ENCODE peak calls at places on chromosomes 7 and 10, in eight cellular contexts. One of them, this sample, is unnamed.

GRCh38 chr10:7199152-7199760 is 211.6 kb downstream of the SFMBT2 start:
- DNase-seq in epithelial cell of esophagus: no peak
- DNase-seq in GM13976: no peak
- DNase-seq in Panc1: no peak
- DNase-seq in IMR-90: peak
- DNase-seq in HFFc6: no peak
- DNase-seq in AG04450: peak
- DNase-seq in NB4: no peak
- DNase-seq in this sample: peak

GRCh38 chr10:14781763-14782162 is 7.1 kb upstream of the FAM107B start:
- DNase-seq in epithelial cell of esophagus: no peak
- DNase-seq in GM13976: no peak
- DNase-seq in Panc1: no peak
- DNase-seq in IMR-90: no peak
- DNase-seq in HFFc6: no peak
- DNase-seq in AG04450: no peak
- DNase-seq in NB4: no peak
- DNase-seq in this sample: no peak

GRCh38 chr7:102300643-102301211 is 14.1 kb downstream of the SH2B2 start:
- DNase-seq in epithelial cell of esophagus: no peak
- DNase-seq in GM13976: no peak
- DNase-seq in Panc1: no peak
- DNase-seq in IMR-90: no peak
- DNase-seq in HFFc6: no peak
- DNase-seq in AG04450: no peak
- DNase-seq in NB4: no peak
- DNase-seq in this sample: no peak

GRCh38 chr10:96374004-96374403 is 15.2 kb upstream of the OPALIN start:
- DNase-seq in epithelial cell of esophagus: no peak
- DNase-seq in GM13976: no peak
- DNase-seq in Panc1: no peak
- DNase-seq in IMR-90: no peak
- DNase-seq in HFFc6: no peak
- DNase-seq in AG04450: no peak
- DNase-seq in NB4: no peak
- DNase-seq in this sample: no peak

GRCh38 chr7:10696064-10696463 is 277.6 kb upstream of the PHF14 start:
- DNase-seq in epithelial cell of esophagus: no peak
- DNase-seq in GM13976: no peak
- DNase-seq in Panc1: no peak
- DNase-seq in IMR-90: no peak
- DNase-seq in HFFc6: no peak
- DNase-seq in AG04450: no peak
- DNase-seq in NB4: no peak
- DNase-seq in this sample: no peak

GRCh38 chr7:50275430-50275829 is 29.1 kb upstream of the IKZF1 start:
- DNase-seq in epithelial cell of esophagus: no peak
- DNase-seq in GM13976: no peak
- DNase-seq in Panc1: no peak
- DNase-seq in IMR-90: no peak
- DNase-seq in HFFc6: no peak
- DNase-seq in AG04450: no peak
- DNase-seq in NB4: no peak
- DNase-seq in this sample: no peak

GRCh38 chr7:37322831-37323230 is 125.8 kb downstream of the ELMO1 start:
- DNase-seq in epithelial cell of esophagus: no peak
- DNase-seq in GM13976: no peak
- DNase-seq in Panc1: no peak
- DNase-seq in IMR-90: no peak
- DNase-seq in HFFc6: no peak
- DNase-seq in AG04450: no peak
- DNase-seq in NB4: no peak
- DNase-seq in this sample: no peak

GRCh38 chr10:71253981-71254818 is 41.8 kb downstream of the UNC5B start:
- DNase-seq in epithelial cell of esophagus: no peak
- DNase-seq in GM13976: no peak
- DNase-seq in Panc1: no peak
- DNase-seq in IMR-90: no peak
- DNase-seq in HFFc6: no peak
- DNase-seq in AG04450: no peak
- DNase-seq in NB4: no peak
- DNase-seq in this sample: no peak

GRCh38 chr7:44978511-44979366 is at the start of gene MYO1G:
- DNase-seq in epithelial cell of esophagus: no peak
- DNase-seq in GM13976: peak
- DNase-seq in Panc1: no peak
- DNase-seq in IMR-90: no peak
- DNase-seq in HFFc6: no peak
- DNase-seq in AG04450: no peak
- DNase-seq in NB4: peak
- DNase-seq in this sample: no peak

GRCh38 chr7:96675548-96675947 is 34.1 kb downstream of the SEM1 start:
- DNase-seq in epithelial cell of esophagus: no peak
- DNase-seq in GM13976: no peak
- DNase-seq in Panc1: no peak
- DNase-seq in IMR-90: no peak
- DNase-seq in HFFc6: no peak
- DNase-seq in AG04450: no peak
- DNase-seq in NB4: no peak
- DNase-seq in this sample: no peak

GRCh38 chr7:140137078-140137477 is 39.7 kb downstream of the KDM7A start:
- DNase-seq in epithelial cell of esophagus: no peak
- DNase-seq in GM13976: no peak
- DNase-seq in Panc1: no peak
- DNase-seq in IMR-90: no peak
- DNase-seq in HFFc6: no peak
- DNase-seq in AG04450: no peak
- DNase-seq in NB4: no peak
- DNase-seq in this sample: no peak

GRCh38 chr7:139647812-139648616 is 124.5 kb downstream of the CLEC2L start:
- DNase-seq in epithelial cell of esophagus: no peak
- DNase-seq in GM13976: no peak
- DNase-seq in Panc1: no peak
- DNase-seq in IMR-90: peak
- DNase-seq in HFFc6: no peak
- DNase-seq in AG04450: no peak
- DNase-seq in NB4: no peak
- DNase-seq in this sample: no peak

GRCh38 chr10:63105811-63106755 is 27.0 kb upstream of the NRBF2 start:
- DNase-seq in epithelial cell of esophagus: peak
- DNase-seq in GM13976: no peak
- DNase-seq in Panc1: no peak
- DNase-seq in IMR-90: peak
- DNase-seq in HFFc6: peak
- DNase-seq in AG04450: no peak
- DNase-seq in NB4: no peak
- DNase-seq in this sample: peak

GRCh38 chr7:141754939-141755338 is 9.0 kb upstream of the TAS2R3 start:
- DNase-seq in epithelial cell of esophagus: peak
- DNase-seq in GM13976: no peak
- DNase-seq in Panc1: no peak
- DNase-seq in IMR-90: no peak
- DNase-seq in HFFc6: peak
- DNase-seq in AG04450: no peak
- DNase-seq in NB4: peak
- DNase-seq in this sample: no peak

GRCh38 chr10:97511711-97512445 is 13.2 kb downstream of the UBTD1 start:
- DNase-seq in epithelial cell of esophagus: no peak
- DNase-seq in GM13976: no peak
- DNase-seq in Panc1: no peak
- DNase-seq in IMR-90: no peak
- DNase-seq in HFFc6: no peak
- DNase-seq in AG04450: no peak
- DNase-seq in NB4: no peak
- DNase-seq in this sample: no peak

GRCh38 chr10:3424102-3424803 is 251.7 kb upstream of the PITRM1 start:
- DNase-seq in epithelial cell of esophagus: peak
- DNase-seq in GM13976: no peak
- DNase-seq in Panc1: no peak
- DNase-seq in IMR-90: no peak
- DNase-seq in HFFc6: no peak
- DNase-seq in AG04450: no peak
- DNase-seq in NB4: peak
- DNase-seq in this sample: peak

GRCh38 chr7:140596751-140597424 is 43.7 kb downstream of the DENND2A start:
- DNase-seq in epithelial cell of esophagus: no peak
- DNase-seq in GM13976: no peak
- DNase-seq in Panc1: no peak
- DNase-seq in IMR-90: peak
- DNase-seq in HFFc6: no peak
- DNase-seq in AG04450: peak
- DNase-seq in NB4: no peak
- DNase-seq in this sample: peak

GRCh38 chr10:3950676-3951275 is 165.8 kb upstream of the KLF6 start:
- DNase-seq in epithelial cell of esophagus: no peak
- DNase-seq in GM13976: no peak
- DNase-seq in Panc1: no peak
- DNase-seq in IMR-90: no peak
- DNase-seq in HFFc6: no peak
- DNase-seq in AG04450: no peak
- DNase-seq in NB4: no peak
- DNase-seq in this sample: no peak

DNA sequence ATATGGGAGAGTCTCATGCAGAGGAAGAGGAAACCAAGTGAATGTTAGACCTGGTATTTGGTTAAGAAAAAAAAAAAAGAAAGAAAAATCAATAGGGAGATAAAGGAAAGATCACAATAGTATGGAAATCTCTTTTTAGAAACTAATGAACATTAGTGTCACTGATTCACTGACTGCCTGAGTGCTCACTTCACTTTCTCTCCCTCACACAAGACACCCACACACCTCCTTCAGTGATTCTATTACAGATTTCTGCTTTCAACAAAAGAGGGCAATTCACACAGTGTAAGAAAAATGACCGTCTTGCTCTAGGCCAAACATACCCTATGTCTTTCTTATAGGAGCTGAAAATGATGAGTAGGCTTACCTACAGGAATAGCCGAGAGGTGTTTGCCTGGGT is 6.0 kb downstream of the GPR158 start:
- DNase-seq in epithelial cell of esophagus: no peak
- DNase-seq in GM13976: no peak
- DNase-seq in Panc1: no peak
- DNase-seq in IMR-90: no peak
- DNase-seq in HFFc6: no peak
- DNase-seq in AG04450: no peak
- DNase-seq in NB4: no peak
- DNase-seq in this sample: no peak
- TF ChIP-seq CTCF in epithelial cell of esophagus: no peak
- TF ChIP-seq CTCF in GM13976: no peak
- TF ChIP-seq CTCF in Panc1: no peak
- TF ChIP-seq CTCF in IMR-90: no peak
- TF ChIP-seq CTCF in HFFc6: no peak
- TF ChIP-seq CTCF in AG04450: no peak
- TF ChIP-seq CTCF in NB4: no peak
- TF ChIP-seq CTCF in this sample: no peak

GRCh38 chr7:116211006-116211912 is 920 bp downstream of the TES start:
- DNase-seq in epithelial cell of esophagus: peak
- DNase-seq in GM13976: peak
- DNase-seq in Panc1: peak
- DNase-seq in IMR-90: peak
- DNase-seq in HFFc6: peak
- DNase-seq in AG04450: no peak
- DNase-seq in NB4: peak
- DNase-seq in this sample: peak

GRCh38 chr7:116211913-116212596 is 1.7 kb downstream of the TES start:
- DNase-seq in epithelial cell of esophagus: peak
- DNase-seq in GM13976: no peak
- DNase-seq in Panc1: no peak
- DNase-seq in IMR-90: peak
- DNase-seq in HFFc6: no peak
- DNase-seq in AG04450: no peak
- DNase-seq in NB4: no peak
- DNase-seq in this sample: no peak

GRCh38 chr7:116209561-116210070 is 723 bp upstream of the TES start:
- DNase-seq in epithelial cell of esophagus: peak
- DNase-seq in GM13976: no peak
- DNase-seq in Panc1: no peak
- DNase-seq in IMR-90: peak
- DNase-seq in HFFc6: no peak
- DNase-seq in AG04450: no peak
- DNase-seq in NB4: no peak
- DNase-seq in this sample: no peak

GRCh38 chr7:116208919-116209318 is 1.4 kb upstream of the TES start:
- DNase-seq in epithelial cell of esophagus: no peak
- DNase-seq in GM13976: no peak
- DNase-seq in Panc1: no peak
- DNase-seq in IMR-90: no peak
- DNase-seq in HFFc6: no peak
- DNase-seq in AG04450: no peak
- DNase-seq in NB4: no peak
- DNase-seq in this sample: no peak

GRCh38 chr7:116210345-116211005 is at the start of gene TES:
- DNase-seq in epithelial cell of esophagus: peak
- DNase-seq in GM13976: peak
- DNase-seq in Panc1: no peak
- DNase-seq in IMR-90: peak
- DNase-seq in HFFc6: no peak
- DNase-seq in AG04450: no peak
- DNase-seq in NB4: no peak
- DNase-seq in this sample: peak
- TF ChIP-seq CTCF in epithelial cell of esophagus: no peak
- TF ChIP-seq CTCF in GM13976: no peak
- TF ChIP-seq CTCF in Panc1: peak
- TF ChIP-seq CTCF in IMR-90: no peak
- TF ChIP-seq CTCF in HFFc6: no peak
- TF ChIP-seq CTCF in AG04450: no peak
- TF ChIP-seq CTCF in NB4: no peak
- TF ChIP-seq CTCF in this sample: no peak

GRCh38 chr7:116582164-116582732 is 57.4 kb downstream of the CAV1 start:
- DNase-seq in epithelial cell of esophagus: no peak
- DNase-seq in GM13976: no peak
- DNase-seq in Panc1: no peak
- DNase-seq in IMR-90: peak
- DNase-seq in HFFc6: peak
- DNase-seq in AG04450: no peak
- DNase-seq in NB4: no peak
- DNase-seq in this sample: peak
- TF ChIP-seq CTCF in epithelial cell of esophagus: peak
- TF ChIP-seq CTCF in GM13976: no peak
- TF ChIP-seq CTCF in Panc1: no peak
- TF ChIP-seq CTCF in IMR-90: peak
- TF ChIP-seq CTCF in HFFc6: peak
- TF ChIP-seq CTCF in AG04450: peak
- TF ChIP-seq CTCF in NB4: no peak
- TF ChIP-seq CTCF in this sample: peak

DNA sequence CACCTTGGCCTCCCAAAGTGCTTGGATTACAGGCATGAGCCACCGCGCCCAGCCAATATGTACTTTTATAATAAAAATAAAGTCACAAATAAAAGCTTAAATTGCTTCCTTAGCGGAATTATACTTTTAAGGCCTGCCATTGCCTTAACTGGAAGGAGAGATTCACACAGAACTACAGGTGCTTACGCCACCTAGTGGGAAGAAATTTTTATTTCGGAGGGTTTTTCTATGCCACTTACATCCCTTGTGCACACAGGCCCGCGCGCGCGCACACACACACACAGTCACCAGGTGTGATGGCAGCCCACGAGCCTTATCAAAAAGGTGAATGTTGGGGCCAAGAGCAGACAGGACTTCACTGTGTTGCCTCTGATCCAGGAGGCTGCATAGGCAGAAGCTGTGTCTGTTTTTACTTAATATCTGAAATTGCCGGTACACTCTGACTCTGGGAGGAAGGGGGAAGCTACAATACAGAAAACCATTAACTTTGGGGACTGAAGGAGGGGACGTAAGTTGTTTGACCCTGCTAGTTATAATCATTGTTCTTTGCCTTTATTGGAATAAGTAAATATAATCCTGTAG is 87.2 kb downstream of the SLC16A9 start:
- DNase-seq in epithelial cell of esophagus: peak
- DNase-seq in GM13976: peak
- DNase-seq in Panc1: peak
- DNase-seq in IMR-90: peak
- DNase-seq in HFFc6: peak
- DNase-seq in AG04450: peak
- DNase-seq in NB4: peak
- DNase-seq in this sample: peak
- TF ChIP-seq CTCF in epithelial cell of esophagus: peak
- TF ChIP-seq CTCF in GM13976: peak
- TF ChIP-seq CTCF in Panc1: peak
- TF ChIP-seq CTCF in IMR-90: peak
- TF ChIP-seq CTCF in HFFc6: peak
- TF ChIP-seq CTCF in AG04450: peak
- TF ChIP-seq CTCF in NB4: peak
- TF ChIP-seq CTCF in this sample: peak